ENCODE peak calls at places on chromosome 13, in nine cellular contexts. W, B, C, Y, E, P, O, K and H are unnamed samples.

GRCh38 chr13:95643814-95644598 is 500 bp downstream of the DZIP1 start:
- DNase-seq in B (peak; percentile 24), Y (peak; percentile 16), W (no peak), K (peak; percentile 45), C (no peak), P (peak; percentile 64), O (peak; percentile 59), E (peak; percentile 37), H (peak; percentile 27)

GRCh38 chr13:66009241-66009640 is 1220.9 kb downstream of the PCDH9 start:
- DNase-seq in E (no peak), Y (no peak), W (no peak), B (no peak), O (no peak), K (no peak), C (no peak), P (no peak), H (no peak)

GRCh38 chr13:82848766-82849165 is 1033.5 kb downstream of the SLITRK1 start:
- DNase-seq in W (no peak), Y (no peak), K (no peak), O (no peak), B (no peak), C (no peak), P (no peak), E (no peak), H (no peak)

GRCh38 chr13:30431269-30431950 is 9.1 kb downstream of the UBE2L5 start:
- DNase-seq in Y (no peak), K (no peak), C (no peak), E (no peak), W (no peak), O (no peak), P (peak; percentile 63), B (no peak), H (no peak)

GRCh38 chr13:99542788-99543406 is 41.6 kb downstream of the TM9SF2 start:
- DNase-seq in K (no peak), C (peak; percentile 50), E (no peak), Y (no peak), B (no peak), W (no peak), O (no peak), P (no peak), H (no peak)

GRCh38 chr13:98182589-98182988 is 5.5 kb upstream of the RNF113B start:
- DNase-seq in W (no peak), K (no peak), P (no peak), B (no peak), E (no peak), O (no peak), C (no peak), Y (no peak), H (no peak)

GRCh38 chr13:75993823-75994222 is 357.7 kb downstream of the LMO7 start:
- DNase-seq in E (no peak), W (no peak), K (no peak), O (no peak), B (no peak), C (no peak), P (peak; percentile 20), Y (no peak), H (no peak)

GRCh38 chr13:41603917-41604316 is 146.6 kb downstream of the RGCC start:
- DNase-seq in C (no peak), B (no peak), E (no peak), O (peak; percentile 72), W (no peak), P (peak; percentile 88), Y (no peak), K (no peak), H (no peak)

GRCh38 chr13:27338816-27339215 is 68.2 kb downstream of the RASL11A start:
- DNase-seq in O (no peak), B (no peak), W (no peak), Y (no peak), C (no peak), P (peak; percentile 53), K (peak; percentile 24), E (no peak), H (no peak)